ENCODE peak calls at places on chromosome 9, in nine cellular contexts. M, O, F, A, I, S, T, Y and C are unnamed samples.

GRCh38 chr9:37302277-37302676 is 120.2 kb upstream of the GRHPR start:
- DNase-seq in Y (peak), I (no peak), F (no peak), O (no peak), T (no peak), M (no peak), A (no peak), S (no peak), C (no peak)

GRCh38 chr9:2053883-2054845 is 39.0 kb downstream of the SMARCA2 start:
- DNase-seq in O (no peak), S (peak), T (peak), M (peak), A (no peak), Y (no peak), F (no peak), I (peak), C (peak)

GRCh38 chr9:81789751-81790150 is 100.4 kb upstream of the TLE1 start:
- DNase-seq in I (no peak), T (no peak), F (no peak), S (no peak), Y (no peak), O (no peak), A (no peak), M (no peak), C (no peak)

GRCh38 chr9:133641396-133641655 is 5.2 kb downstream of the DBH start:
- DNase-seq in O (no peak), S (no peak), T (no peak), A (no peak), F (no peak), Y (no peak), I (no peak), M (no peak), C (no peak)

GRCh38 chr9:114774504-114774903 is 31.3 kb downstream of the TNFSF15 start:
- DNase-seq in Y (no peak), F (no peak), A (no peak), O (no peak), M (peak), I (no peak), S (no peak), T (no peak), C (no peak)

GRCh38 chr9:114285166-114285867 is 37.6 kb upstream of the ORM1 start:
- DNase-seq in I (no peak), Y (no peak), F (no peak), O (peak), A (no peak), M (peak), T (peak), S (no peak), C (no peak)

GRCh38 chr9:967851-968641 is 8.4 kb upstream of the DMRT3 start:
- DNase-seq in F (no peak), Y (no peak), M (peak), T (no peak), O (no peak), I (no peak), A (peak), S (no peak), C (no peak)

GRCh38 chr9:33924978-33925797 is 108.2 kb downstream of the UBE2R2 start:
- DNase-seq in M (peak), A (no peak), F (peak), O (peak), Y (peak), I (no peak), T (no peak), S (peak), C (no peak)

GRCh38 chr9:97307500-97308163 is at the start of gene CCDC180:
- DNase-seq in A (no peak), M (no peak), Y (no peak), F (no peak), T (peak), O (no peak), S (no peak), I (no peak), C (no peak)

GRCh38 chr9:113187935-113188595 is 33.0 kb downstream of the FKBP15 start:
- DNase-seq in A (no peak), M (peak), F (no peak), S (peak), O (peak), I (no peak), Y (no peak), T (peak), C (no peak)